ENCODE peak calls at places on chromosome 2, in six cellular contexts. One of them, this sample, is unnamed.

GRCh38 chr2:206361407-206362045 is 81.8 kb upstream of the ADAM23 start:
- DNase-seq in HCT116: no peak
- DNase-seq in K562: no peak
- DNase-seq in HepG2: no peak
- DNase-seq in GM12878: no peak
- DNase-seq in H1: no peak
- DNase-seq in this sample: no peak

GRCh38 chr2:24724111-24724775 is 68.9 kb downstream of the PTRHD1 start:
- DNase-seq in HCT116: no peak
- DNase-seq in K562: no peak
- DNase-seq in HepG2: no peak
- DNase-seq in GM12878: no peak
- DNase-seq in H1: no peak
- DNase-seq in this sample: no peak

GRCh38 chr2:216139884-216140283 is 30.7 kb downstream of the XRCC5 start:
- DNase-seq in HCT116: peak; percentile 21
- DNase-seq in K562: peak; percentile 24
- DNase-seq in HepG2: peak; percentile 61
- DNase-seq in GM12878: no peak
- DNase-seq in H1: no peak
- DNase-seq in this sample: no peak

GRCh38 chr2:60352491-60353405 is 200.7 kb downstream of the BCL11A start:
- DNase-seq in HCT116: no peak
- DNase-seq in K562: no peak
- DNase-seq in HepG2: no peak
- DNase-seq in GM12878: no peak
- DNase-seq in H1: no peak
- DNase-seq in this sample: no peak

GRCh38 chr2:202069189-202070050 is 3.6 kb upstream of the KIAA2012 start:
- DNase-seq in HCT116: no peak
- DNase-seq in K562: peak; percentile 29
- DNase-seq in HepG2: no peak
- DNase-seq in GM12878: no peak
- DNase-seq in H1: no peak
- DNase-seq in this sample: no peak

GRCh38 chr2:29123584-29124349 is 8.6 kb downstream of the CLIP4 start:
- DNase-seq in HCT116: peak; percentile 77
- DNase-seq in K562: no peak
- DNase-seq in HepG2: peak; percentile 76
- DNase-seq in GM12878: no peak
- DNase-seq in H1: no peak
- DNase-seq in this sample: no peak

GRCh38 chr2:201467666-201468065 is 16.1 kb downstream of the STRADB start:
- DNase-seq in HCT116: no peak
- DNase-seq in K562: no peak
- DNase-seq in HepG2: no peak
- DNase-seq in GM12878: no peak
- DNase-seq in H1: no peak
- DNase-seq in this sample: no peak

GRCh38 chr2:165909466-165909865 is 44.1 kb downstream of the TTC21B start:
- DNase-seq in HCT116: no peak
- DNase-seq in K562: no peak
- DNase-seq in HepG2: no peak
- DNase-seq in GM12878: no peak
- DNase-seq in H1: no peak
- DNase-seq in this sample: no peak

GRCh38 chr2:55009277-55010055 is 40.8 kb downstream of the RTN4 start:
- DNase-seq in HCT116: no peak
- DNase-seq in K562: no peak
- DNase-seq in HepG2: no peak
- DNase-seq in GM12878: no peak
- DNase-seq in H1: no peak
- DNase-seq in this sample: no peak

GRCh38 chr2:28366496-28367282 is 26.0 kb upstream of the FOSL2 start:
- DNase-seq in HCT116: no peak
- DNase-seq in K562: peak; percentile 79
- DNase-seq in HepG2: no peak
- DNase-seq in GM12878: no peak
- DNase-seq in H1: no peak
- DNase-seq in this sample: no peak

GRCh38 chr2:224379210-224379609 is 22.7 kb downstream of the FAM124B start:
- DNase-seq in HCT116: no peak
- DNase-seq in K562: no peak
- DNase-seq in HepG2: no peak
- DNase-seq in GM12878: no peak
- DNase-seq in H1: no peak
- DNase-seq in this sample: no peak

GRCh38 chr2:173307287-173307686 is 47.4 kb upstream of the CDCA7 start:
- DNase-seq in HCT116: no peak
- DNase-seq in K562: no peak
- DNase-seq in HepG2: no peak
- DNase-seq in GM12878: peak; percentile 50
- DNase-seq in H1: no peak
- DNase-seq in this sample: no peak

GRCh38 chr2:27655155-27655951 is 8.1 kb downstream of the SUPT7L start:
- DNase-seq in HCT116: no peak
- DNase-seq in K562: no peak
- DNase-seq in HepG2: no peak
- DNase-seq in GM12878: no peak
- DNase-seq in H1: no peak
- DNase-seq in this sample: no peak

GRCh38 chr2:40224321-40224720 is 227.6 kb downstream of the SLC8A1 start:
- DNase-seq in HCT116: no peak
- DNase-seq in K562: no peak
- DNase-seq in HepG2: no peak
- DNase-seq in GM12878: no peak
- DNase-seq in H1: no peak
- DNase-seq in this sample: no peak

GRCh38 chr2:143575340-143575739 is 446.1 kb downstream of the ARHGAP15 start:
- DNase-seq in HCT116: peak; percentile 7
- DNase-seq in K562: no peak
- DNase-seq in HepG2: no peak
- DNase-seq in GM12878: no peak
- DNase-seq in H1: no peak
- DNase-seq in this sample: peak; percentile 27

GRCh38 chr2:111626862-111627163 is 257.2 kb downstream of the ANAPC1 start:
- DNase-seq in HCT116: no peak
- DNase-seq in K562: no peak
- DNase-seq in HepG2: no peak
- DNase-seq in GM12878: no peak
- DNase-seq in H1: no peak
- DNase-seq in this sample: no peak

GRCh38 chr2:150513647-150514046 is 26.2 kb upstream of the RND3 start:
- DNase-seq in HCT116: no peak
- DNase-seq in K562: no peak
- DNase-seq in HepG2: no peak
- DNase-seq in GM12878: no peak
- DNase-seq in H1: no peak
- DNase-seq in this sample: no peak

GRCh38 chr2:219440388-219441256 is 6.0 kb downstream of the SPEG start:
- DNase-seq in HCT116: no peak
- DNase-seq in K562: no peak
- DNase-seq in HepG2: no peak
- DNase-seq in GM12878: no peak
- DNase-seq in H1: no peak
- DNase-seq in this sample: no peak

GRCh38 chr2:166934817-166935216 is 46.5 kb downstream of the XIRP2 start:
- DNase-seq in HCT116: no peak
- DNase-seq in K562: no peak
- DNase-seq in HepG2: no peak
- DNase-seq in GM12878: no peak
- DNase-seq in H1: no peak
- DNase-seq in this sample: no peak

GRCh38 chr2:77977486-77978063 is 455.4 kb upstream of the LRRTM4 start:
- DNase-seq in HCT116: no peak
- DNase-seq in K562: peak; percentile 5
- DNase-seq in HepG2: no peak
- DNase-seq in GM12878: no peak
- DNase-seq in H1: no peak
- DNase-seq in this sample: peak; percentile 2

GRCh38 chr2:96948483-96949152 is 37.8 kb downstream of the FAM178B start:
- DNase-seq in HCT116: no peak
- DNase-seq in K562: no peak
- DNase-seq in HepG2: no peak
- DNase-seq in GM12878: no peak
- DNase-seq in H1: no peak
- DNase-seq in this sample: no peak

GRCh38 chr2:5093518-5093917 is 598.7 kb upstream of the SOX11 start:
- DNase-seq in HCT116: no peak
- DNase-seq in K562: no peak
- DNase-seq in HepG2: no peak
- DNase-seq in GM12878: no peak
- DNase-seq in H1: no peak
- DNase-seq in this sample: no peak

GRCh38 chr2:26477911-26478253 is at the start of gene OTOF:
- DNase-seq in HCT116: no peak
- DNase-seq in K562: no peak
- DNase-seq in HepG2: no peak
- DNase-seq in GM12878: no peak
- DNase-seq in H1: no peak
- DNase-seq in this sample: no peak

GRCh38 chr2:161170377-161170776 is 10.1 kb downstream of the TANK start:
- DNase-seq in HCT116: no peak
- DNase-seq in K562: no peak
- DNase-seq in HepG2: no peak
- DNase-seq in GM12878: no peak
- DNase-seq in H1: no peak
- DNase-seq in this sample: no peak

GRCh38 chr2:225100856-225101294 is 58.6 kb upstream of the DOCK10 start:
- DNase-seq in HCT116: peak; percentile 48
- DNase-seq in K562: no peak
- DNase-seq in HepG2: no peak
- DNase-seq in GM12878: no peak
- DNase-seq in H1: no peak
- DNase-seq in this sample: no peak

GRCh38 chr2:72931280-72931910 is 14.1 kb downstream of the EMX1 start:
- DNase-seq in HCT116: no peak
- DNase-seq in K562: no peak
- DNase-seq in HepG2: no peak
- DNase-seq in GM12878: no peak
- DNase-seq in H1: no peak
- DNase-seq in this sample: no peak

DNA sequence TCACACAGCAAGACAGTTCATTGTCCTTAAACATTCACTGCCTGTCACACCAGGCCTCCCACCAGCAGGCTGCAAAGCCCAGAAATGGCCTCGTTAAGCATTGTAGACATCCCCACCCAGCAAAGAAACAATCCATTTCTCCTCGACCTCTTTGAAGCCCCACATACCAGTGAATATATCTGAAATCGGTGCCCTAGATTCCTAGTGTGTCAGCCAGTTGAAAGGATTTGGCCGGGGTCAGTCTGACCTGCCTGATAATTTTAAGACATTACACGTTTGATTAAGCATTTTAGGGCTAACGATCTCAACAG is 247.0 kb upstream of the CHAC2 start:
- DNase-seq in HCT116: no peak
- DNase-seq in K562: no peak
- DNase-seq in HepG2: no peak
- DNase-seq in GM12878: no peak
- DNase-seq in H1: no peak
- DNase-seq in this sample: no peak
- TF ChIP-seq ZNF274 in HCT116: no peak
- TF ChIP-seq ZNF274 in K562: no peak
- TF ChIP-seq ZNF274 in HepG2: no peak
- TF ChIP-seq ZNF274 in GM12878: no peak
- TF ChIP-seq ZNF274 in H1: no peak
- TF ChIP-seq ZNF274 in this sample: no peak

GRCh38 chr2:113851640-113852039 is 38.2 kb upstream of the ACTR3 start:
- DNase-seq in HCT116: no peak
- DNase-seq in K562: no peak
- DNase-seq in HepG2: no peak
- DNase-seq in GM12878: no peak
- DNase-seq in H1: no peak
- DNase-seq in this sample: no peak
- TF ChIP-seq ZNF274 in HCT116: no peak
- TF ChIP-seq ZNF274 in K562: no peak
- TF ChIP-seq ZNF274 in HepG2: no peak
- TF ChIP-seq ZNF274 in GM12878: no peak
- TF ChIP-seq ZNF274 in H1: no peak
- TF ChIP-seq ZNF274 in this sample: no peak

DNA sequence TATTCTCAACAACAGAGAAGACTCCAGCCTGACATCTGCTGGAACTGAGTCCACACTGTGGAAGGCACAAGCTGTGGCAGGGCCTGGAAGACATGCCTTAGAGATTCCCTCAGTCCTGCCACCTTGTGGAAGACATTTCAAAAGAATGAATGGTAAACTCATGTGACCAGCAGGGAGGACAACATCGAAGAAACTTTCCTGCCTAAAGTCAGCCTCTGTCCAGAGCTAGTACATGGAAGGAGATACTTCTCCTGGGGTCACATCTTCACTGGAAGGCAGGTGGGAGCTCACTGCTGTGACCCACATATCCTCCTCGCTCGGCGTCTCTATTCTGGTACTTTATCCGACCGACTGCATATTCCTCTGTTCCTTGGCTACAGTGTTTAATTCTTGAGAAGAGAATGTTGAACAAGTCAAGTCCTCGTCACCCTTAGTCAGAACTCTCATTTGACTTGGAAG is 59.5 kb downstream of the PUM2 start:
- DNase-seq in HCT116: peak; percentile 75
- DNase-seq in K562: peak; percentile 65
- DNase-seq in HepG2: peak; percentile 89
- DNase-seq in GM12878: no peak
- DNase-seq in H1: peak; percentile 43
- DNase-seq in this sample: peak; percentile 84
- TF ChIP-seq ZNF274 in HCT116: no peak
- TF ChIP-seq ZNF274 in K562: no peak
- TF ChIP-seq ZNF274 in HepG2: no peak
- TF ChIP-seq ZNF274 in GM12878: no peak
- TF ChIP-seq ZNF274 in H1: no peak
- TF ChIP-seq ZNF274 in this sample: no peak

GRCh38 chr2:8438996-8439395 is 242.9 kb upstream of the ID2 start:
- DNase-seq in HCT116: no peak
- DNase-seq in K562: no peak
- DNase-seq in HepG2: no peak
- DNase-seq in GM12878: no peak
- DNase-seq in H1: no peak
- DNase-seq in this sample: no peak

GRCh38 chr2:8441986-8442385 is 239.9 kb upstream of the ID2 start:
- DNase-seq in HCT116: no peak
- DNase-seq in K562: no peak
- DNase-seq in HepG2: no peak
- DNase-seq in GM12878: no peak
- DNase-seq in H1: no peak
- DNase-seq in this sample: no peak

GRCh38 chr2:8438476-8438875 is 243.4 kb upstream of the ID2 start:
- DNase-seq in HCT116: no peak
- DNase-seq in K562: no peak
- DNase-seq in HepG2: no peak
- DNase-seq in GM12878: no peak
- DNase-seq in H1: no peak
- DNase-seq in this sample: no peak

GRCh38 chr2:8441371-8441770 is 240.5 kb upstream of the ID2 start:
- DNase-seq in HCT116: no peak
- DNase-seq in K562: no peak
- DNase-seq in HepG2: no peak
- DNase-seq in GM12878: no peak
- DNase-seq in H1: no peak
- DNase-seq in this sample: no peak

GRCh38 chr2:8440029-8440778 is 241.7 kb upstream of the ID2 start:
- DNase-seq in HCT116: no peak
- DNase-seq in K562: no peak
- DNase-seq in HepG2: no peak
- DNase-seq in GM12878: no peak
- DNase-seq in H1: no peak
- DNase-seq in this sample: no peak
- TF ChIP-seq ZNF274 in HCT116: no peak
- TF ChIP-seq ZNF274 in K562: no peak
- TF ChIP-seq ZNF274 in HepG2: no peak
- TF ChIP-seq ZNF274 in GM12878: no peak
- TF ChIP-seq ZNF274 in H1: no peak
- TF ChIP-seq ZNF274 in this sample: no peak